ENCODE peak calls at places on chromosomes 13 and 19, in ten cellular contexts. K, B, S, U, P, W, C, M, D and G are unnamed samples.

GRCh38 chr19:58345558-58345957 is 7.7 kb downstream of the A1BG start:
- DNase-seq in K (no peak), B (no peak), S (no peak), U (no peak), P (no peak), W (no peak), C (no peak), M (no peak), D (no peak), G (no peak)

GRCh38 chr19:8545743-8546142 is 31.5 kb downstream of the MYO1F start:
- DNase-seq in K (no peak), B (no peak), S (no peak), U (no peak), P (no peak), W (no peak), C (no peak), M (no peak), D (no peak), G (no peak)

GRCh38 chr13:72437458-72437857 is 290.0 kb downstream of the MZT1 start:
- DNase-seq in K (no peak), B (no peak), S (no peak), U (no peak), P (peak; percentile 3), W (no peak), C (peak; percentile 59), M (peak; percentile 4), D (peak; percentile 88), G (peak; percentile 16)

GRCh38 chr13:85076343-85076742 is 722.9 kb downstream of the SLITRK6 start:
- DNase-seq in K (no peak), B (no peak), S (no peak), U (no peak), P (no peak), W (no peak), C (no peak), M (no peak), D (no peak), G (no peak)

GRCh38 chr13:44244288-44244687 is 129.3 kb upstream of the SERP2 start:
- DNase-seq in K (no peak), B (no peak), S (peak; percentile 21), U (no peak), P (no peak), W (no peak), C (no peak), M (no peak), D (peak; percentile 91), G (no peak)

GRCh38 chr13:113967729-113968462 is 6.0 kb downstream of the C13orf46 start:
- DNase-seq in K (no peak), B (no peak), S (no peak), U (no peak), P (no peak), W (no peak), C (no peak), M (no peak), D (no peak), G (no peak)

GRCh38 chr13:29523199-29523931 is 72.1 kb downstream of the SLC7A1 start:
- DNase-seq in K (peak; percentile 48), B (no peak), S (no peak), U (no peak), P (no peak), W (no peak), C (no peak), M (no peak), D (peak; percentile 72), G (peak; percentile 89)

GRCh38 chr13:73914119-73914518 is 220.1 kb downstream of the KLF12 start:
- DNase-seq in K (no peak), B (no peak), S (no peak), U (no peak), P (no peak), W (peak; percentile 17), C (no peak), M (peak; percentile 57), D (peak; percentile 38), G (no peak)

GRCh38 chr19:11574689-11575088 is 2.8 kb downstream of the ACP5 start:
- DNase-seq in K (no peak), B (no peak), S (no peak), U (no peak), P (no peak), W (no peak), C (no peak), M (no peak), D (no peak), G (no peak)

DNA sequence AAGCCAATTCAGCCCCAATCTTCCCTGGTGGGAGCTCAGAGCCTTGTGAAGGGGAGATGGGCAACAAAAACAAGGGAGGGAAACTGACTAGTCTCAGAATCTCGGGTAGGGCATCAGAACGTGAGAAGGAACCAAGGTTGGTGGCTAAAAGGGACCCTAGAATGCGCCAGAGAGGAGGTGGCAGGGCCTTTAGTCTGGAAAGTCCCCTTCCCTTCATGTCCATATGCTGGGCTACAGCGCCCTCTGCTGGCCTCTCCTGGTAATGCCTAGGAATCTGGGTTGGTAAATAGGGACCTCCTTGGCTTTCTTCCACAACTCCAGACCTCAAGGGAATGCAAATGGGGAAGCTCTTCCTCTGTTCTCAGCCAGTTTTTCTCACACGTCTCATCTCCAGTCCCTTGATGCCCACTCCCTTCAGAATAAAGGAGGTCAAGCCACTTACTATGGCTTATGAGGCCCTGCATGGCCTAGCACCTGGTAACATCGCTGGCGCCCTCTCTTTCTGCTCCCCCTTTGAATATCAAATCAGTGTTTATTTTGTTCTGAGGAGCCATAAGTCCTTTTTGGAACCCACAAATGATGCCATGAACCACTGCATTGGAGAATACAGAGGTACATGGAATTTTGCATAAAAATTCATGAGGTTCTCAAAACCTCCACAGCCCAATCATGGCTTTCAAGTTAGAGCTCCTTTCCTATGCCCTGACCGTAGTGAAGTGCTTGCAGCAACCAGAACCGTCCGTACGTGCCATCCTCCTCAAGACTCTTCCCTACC is 1.3 kb upstream of the CCDC97 start:
- DNase-seq in K (peak; percentile 94), B (peak; percentile 47), S (peak; percentile 88), U (peak; percentile 98), P (peak; percentile 69), W (peak; percentile 94), C (no peak), M (peak; percentile 78), D (peak; percentile 74), G (peak; percentile 93)
- H3K4me3 ChIP-seq in K (no peak overlapping the region), B (peak overlapping the region; percentile 80), S (peak overlapping the region; percentile 70), U (peak overlapping the region; percentile 65), P (peak overlapping the region; percentile 93), W (peak overlapping the region; percentile 83), C (peak overlapping the region; percentile 92), M (no peak overlapping the region), D (peak overlapping the region; percentile 97), G (peak overlapping the region; percentile 98)

DNA sequence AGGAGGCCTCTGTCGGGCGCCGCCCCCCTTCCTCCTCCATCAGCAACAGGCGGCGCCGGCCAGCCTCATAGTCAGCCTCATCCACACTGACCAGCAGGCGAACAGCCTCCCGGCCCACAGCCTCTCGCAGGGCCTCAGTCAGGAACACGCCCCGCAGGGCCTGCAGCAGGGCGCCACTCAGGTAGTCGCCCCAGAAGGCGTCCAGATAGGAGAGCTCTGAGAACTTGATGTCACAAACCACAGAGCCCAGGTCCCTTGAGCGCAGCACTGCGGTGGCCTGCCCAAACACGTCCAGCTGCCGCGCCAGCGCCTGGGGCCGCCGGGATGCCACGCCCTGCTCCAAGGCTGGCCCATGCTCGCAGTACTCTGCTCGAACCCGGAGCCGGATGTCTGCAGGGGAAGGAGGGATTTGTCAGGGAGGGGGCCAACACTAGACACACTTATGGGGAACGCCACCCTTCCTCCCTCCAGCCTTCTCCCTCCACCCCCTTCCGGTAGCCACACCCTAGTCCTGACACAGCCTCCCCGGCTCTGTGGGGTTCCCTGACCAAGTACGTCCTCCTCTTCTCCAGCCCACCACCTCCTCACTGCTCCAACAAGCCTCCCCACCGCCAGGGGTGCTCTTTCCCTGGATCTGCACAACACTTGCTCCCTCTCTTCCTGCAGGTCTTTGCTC is 17.9 kb downstream of the DEDD2 start:
- DNase-seq in K (no peak), B (no peak), S (no peak), U (peak; percentile 34), P (no peak), W (no peak), C (no peak), M (peak; percentile 95), D (no peak), G (no peak)
- TF ChIP-seq CTCF in K (no peak), B (peak; percentile 32), S (no peak), U (no peak), P (no peak), W (no peak), C (no peak), M (peak; percentile 71), D (no peak), G (no peak)

GRCh38 chr19:33366127-33366526 is 7.4 kb upstream of the CEBPG start:
- DNase-seq in K (no peak), B (no peak), S (no peak), U (no peak), P (no peak), W (no peak), C (no peak), M (no peak), D (no peak), G (no peak)

GRCh38 chr19:33362508-33363228 is 10.8 kb upstream of the CEBPG start:
- DNase-seq in K (no peak), B (no peak), S (no peak), U (no peak), P (no peak), W (no peak), C (no peak), M (no peak), D (no peak), G (no peak)

GRCh38 chr19:33368074-33368864 is 5.2 kb upstream of the CEBPG start:
- DNase-seq in K (no peak), B (no peak), S (no peak), U (no peak), P (no peak), W (no peak), C (no peak), M (no peak), D (peak; percentile 54), G (peak; percentile 67)

GRCh38 chr19:33366917-33367316 is 6.6 kb upstream of the CEBPG start:
- DNase-seq in K (no peak), B (no peak), S (no peak), U (no peak), P (no peak), W (no peak), C (no peak), M (no peak), D (no peak), G (no peak)

GRCh38 chr19:33365676-33366075 is 7.8 kb upstream of the CEBPG start:
- DNase-seq in K (no peak), B (no peak), S (no peak), U (no peak), P (no peak), W (no peak), C (no peak), M (no peak), D (no peak), G (no peak)
- H3K4me3 ChIP-seq in K (no peak overlapping the region), B (no peak overlapping the region), S (no peak overlapping the region), U (no peak overlapping the region), P (no peak overlapping the region), W (no peak overlapping the region), C (no peak overlapping the region), M (no peak overlapping the region), D (no peak overlapping the region), G (no peak overlapping the region)

GRCh38 chr19:48085077-48085476 is 25.5 kb downstream of the PLA2G4C start:
- DNase-seq in K (no peak), B (no peak), S (no peak), U (no peak), P (no peak), W (no peak), C (no peak), M (no peak), D (no peak), G (no peak)

GRCh38 chr19:48090281-48090802 is 20.3 kb downstream of the PLA2G4C start:
- DNase-seq in K (no peak), B (no peak), S (no peak), U (no peak), P (no peak), W (no peak), C (no peak), M (peak; percentile 54), D (no peak), G (peak; percentile 20)

GRCh38 chr19:48085904-48086864 is 24.4 kb downstream of the PLA2G4C start:
- DNase-seq in K (no peak), B (no peak), S (no peak), U (no peak), P (no peak), W (no peak), C (no peak), M (peak; percentile 51), D (no peak), G (no peak)
- TF ChIP-seq CTCF in K (no peak), B (no peak), S (no peak), U (no peak), P (no peak), W (no peak), C (no peak), M (peak; percentile 66), D (no peak), G (peak; percentile 2)